ENCODE peak calls at places on chromosomes 12 and 14, in nine cellular contexts. Y, L, F, A, D, X, N, H and P are unnamed samples. For H3K27me3, the result is how much of the 10 kb centered on the place peaks cover.

GRCh38 chr12:49870501-49871262 is 27.8 kb upstream of the BCDIN3D start:
- DNase-seq in F (no peak), D (no peak), A (no peak), H (no peak), X (no peak), N (no peak), Y (no peak), L (no peak), P (no peak)

GRCh38 chr12:1917172-1918070 is 1.0 kb downstream of the CACNA2D4 start:
- DNase-seq in D (no peak), L (no peak), X (no peak), H (no peak), N (no peak), Y (no peak), A (no peak), F (no peak), P (peak)

GRCh38 chr14:38578278-38578681 is 322.4 kb upstream of the CLEC14A start:
- DNase-seq in D (peak), L (no peak), X (no peak), F (no peak), Y (peak), N (peak), A (no peak), H (peak), P (peak)

GRCh38 chr14:105330491-105330895 is 15.9 kb downstream of the PACS2 start:
- DNase-seq in H (peak), D (peak), F (no peak), L (no peak), N (peak), Y (no peak), X (no peak), A (no peak), P (peak)

GRCh38 chr12:14431990-14432389 is 66.5 kb downstream of the ATF7IP start:
- DNase-seq in Y (no peak), H (no peak), N (no peak), F (no peak), X (no peak), A (no peak), D (no peak), L (no peak), P (no peak)

GRCh38 chr12:7190268-7191055 is 976 bp downstream of the PEX5 start:
- DNase-seq in N (peak), F (peak), A (no peak), L (no peak), H (peak), X (no peak), Y (peak), D (peak), P (peak)

GRCh38 chr14:38824691-38825090 is 278.3 kb downstream of the SEC23A start:
- DNase-seq in Y (no peak), F (no peak), H (no peak), L (no peak), X (no peak), A (no peak), N (peak), D (no peak), P (no peak)

GRCh38 chr12:22459872-22460490 is 84.4 kb downstream of the C2CD5 start:
- DNase-seq in A (no peak), D (peak), F (peak), X (no peak), L (peak), N (peak), H (peak), Y (peak), P (no peak)

GRCh38 chr12:117516034-117516433 is 154.6 kb upstream of the NOS1 start:
- DNase-seq in F (no peak), N (no peak), Y (no peak), D (no peak), A (no peak), L (no peak), H (no peak), X (no peak), P (no peak)

GRCh38 chr12:117514016-117514415 is 152.6 kb upstream of the NOS1 start:
- DNase-seq in H (no peak), X (peak), D (no peak), A (no peak), N (no peak), L (no peak), F (no peak), Y (no peak), P (no peak)

GRCh38 chr12:117508468-117508867 is 147.0 kb upstream of the NOS1 start:
- DNase-seq in Y (no peak), A (no peak), X (no peak), H (no peak), L (no peak), D (no peak), N (no peak), F (no peak), P (no peak)

GRCh38 chr12:117518594-117519270 is 157.3 kb upstream of the NOS1 start:
- DNase-seq in X (peak), A (no peak), F (peak), Y (no peak), N (peak), H (no peak), D (no peak), L (no peak), P (peak)

DNA sequence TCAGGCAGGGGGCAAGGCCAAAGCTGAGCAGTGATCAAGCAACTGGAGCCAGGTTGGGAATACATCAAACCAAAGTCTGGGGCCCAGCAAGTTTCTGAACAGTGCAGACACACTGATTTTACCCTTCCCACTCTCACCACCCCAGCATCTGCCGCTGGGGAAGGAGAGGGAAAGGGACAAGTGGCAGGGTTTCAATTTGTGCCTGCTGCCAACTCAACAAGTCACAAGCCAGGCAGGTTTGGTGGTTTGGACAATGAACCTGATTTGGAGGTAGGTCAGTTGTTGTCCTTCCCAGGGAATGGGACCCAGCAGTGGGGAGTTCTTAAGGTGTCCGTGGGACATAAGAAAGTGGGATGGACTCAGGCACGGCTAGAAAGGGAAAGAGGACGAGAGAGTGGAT is 151.9 kb upstream of the NOS1 start:
- DNase-seq in Y (no peak), N (no peak), H (no peak), L (no peak), F (no peak), X (no peak), A (no peak), D (no peak), P (no peak)
- H3K27ac ChIP-seq in Y (no peak), N (no peak), H (no peak), L (no peak), F (no peak), X (no peak), A (no peak), D (no peak), P (peak)

GRCh38 chr14:101457177-101457935 is 103.9 kb upstream of the DIO3 start:
- DNase-seq in H (no peak), D (no peak), N (no peak), F (no peak), Y (no peak), A (no peak), X (no peak), L (no peak), P (no peak)
- H3K4me3 ChIP-seq in H (no peak), D (no peak), N (no peak), F (no peak), Y (no peak), A (no peak), X (no peak), L (no peak), P (no peak)

GRCh38 chr12:79266511-79267129 is 402.0 kb downstream of the SYT1 start:
- DNase-seq in Y (no peak), F (no peak), A (no peak), X (no peak), D (no peak), N (no peak), H (no peak), L (no peak), P (no peak)
- H3K27me3 ChIP-seq in Y (under half), F (under half), A (under half), X (under half), D (under half), N (under half), H (under half), L (under half), P (under half)

GRCh38 chr14:103427485-103428443 is 42.5 kb downstream of the MARK3 start:
- DNase-seq in N (peak), F (no peak), H (peak), Y (peak), A (no peak), D (peak), X (peak), L (no peak), P (no peak)
- H3K27ac ChIP-seq in N (peak), F (no peak), H (no peak), Y (no peak), A (no peak), D (peak), X (no peak), L (no peak), P (peak)